ENCODE peak calls at places on chromosomes 7 and 10, in nine cellular contexts. B is skeletal muscle cell; T is Daoy; Q is GM23338; K is adrenal gland; A is GM12864; O is germinal center; F is activated effector memory CD4-positive, alpha-beta T cell treated with Interleukin-2 at 50 U/mL for 16 hours; L is GM12891. R is an unnamed sample.

GRCh38 chr7:14902589-14902963 is at the start of gene DGKB:
- DNase-seq in O (no peak), B (peak; percentile 24), L (no peak), Q (peak; percentile 70), T (no peak), F (no peak), A (no peak), K (no peak), R (no peak)

GRCh38 chr10:3873728-3874461 is 88.9 kb upstream of the KLF6 start:
- DNase-seq in T (peak; percentile 21), B (no peak), F (no peak), K (no peak), Q (peak; percentile 90), A (peak; percentile 94), L (no peak), O (peak; percentile 83), R (peak; percentile 73)

GRCh38 chr7:158056761-158057160 is 530.9 kb downstream of the PTPRN2 start:
- DNase-seq in O (no peak), F (no peak), T (no peak), L (no peak), Q (no peak), K (no peak), B (no peak), A (no peak), R (no peak)

GRCh38 chr7:140650367-140650766 is 9.8 kb upstream of the DENND2A start:
- DNase-seq in K (no peak), Q (no peak), O (no peak), F (no peak), L (no peak), B (no peak), A (no peak), T (no peak), R (no peak)

GRCh38 chr10:124611738-124612137 is 132.4 kb downstream of the FAM53B start:
- DNase-seq in L (no peak), T (no peak), K (no peak), B (no peak), F (peak; percentile 48), Q (no peak), O (no peak), A (no peak), R (no peak)

GRCh38 chr7:74031403-74032190 is 3.6 kb downstream of the ELN start:
- DNase-seq in K (no peak), A (no peak), B (no peak), F (no peak), O (no peak), T (peak; percentile 45), L (no peak), Q (no peak), R (no peak)

GRCh38 chr10:63281967-63282366 is 148.8 kb downstream of the NRBF2 start:
- DNase-seq in L (no peak), T (no peak), A (no peak), O (no peak), B (no peak), F (no peak), Q (no peak), K (no peak), R (no peak)

GRCh38 chr10:120184547-120185337 is 272.3 kb upstream of the PLPP4 start:
- DNase-seq in Q (peak; percentile 64), L (no peak), F (no peak), K (no peak), O (no peak), B (no peak), T (no peak), A (no peak), R (no peak)

GRCh38 chr7:108268200-108268820 is 138.1 kb upstream of the LAMB4 start:
- DNase-seq in F (no peak), Q (no peak), B (no peak), L (no peak), T (no peak), K (no peak), O (no peak), A (no peak), R (no peak)

GRCh38 chr10:4653160-4653559 is 172.8 kb upstream of the AKR1E2 start:
- DNase-seq in O (no peak), L (no peak), F (no peak), B (no peak), A (no peak), T (no peak), K (no peak), Q (peak; percentile 60), R (no peak)

GRCh38 chr10:24947304-24948097 is 4.9 kb downstream of the PRTFDC1 start:
- DNase-seq in F (no peak), K (no peak), O (no peak), Q (no peak), T (peak; percentile 19), B (no peak), A (peak; percentile 12), L (no peak), R (peak; percentile 31)

GRCh38 chr7:135718794-135719436 is 9.1 kb downstream of the SLC13A4 start:
- DNase-seq in B (no peak), F (no peak), Q (peak; percentile 17), A (no peak), T (no peak), O (no peak), L (no peak), K (no peak), R (no peak)

GRCh38 chr7:92751902-92752901 is 84.2 kb downstream of the CDK6 start:
- DNase-seq in O (no peak), Q (no peak), L (no peak), T (peak; percentile 77), F (no peak), A (no peak), K (no peak), B (peak; percentile 91), R (no peak)

GRCh38 chr7:93044147-93044810 is 73.5 kb downstream of the SAMD9 start:
- DNase-seq in L (no peak), T (peak; percentile 77), O (no peak), K (no peak), F (no peak), Q (peak; percentile 61), A (no peak), B (peak; percentile 73), R (no peak)

GRCh38 chr7:2658941-2659340 is 27.2 kb downstream of the TTYH3 start:
- DNase-seq in B (no peak), T (no peak), F (no peak), K (no peak), A (no peak), Q (no peak), L (no peak), O (no peak), R (no peak)

GRCh38 chr10:78630944-78631838 is 437.6 kb upstream of the ZMIZ1 start:
- DNase-seq in K (no peak), L (no peak), Q (no peak), O (no peak), B (peak; percentile 4), F (no peak), T (peak; percentile 40), A (no peak), R (peak; percentile 20)